ENCODE peak calls at places on chromosomes 7 and 10, in ten cellular contexts. One of them, this sample, is unnamed. For H3K36me3 and H4K20me1, the result is how much of the 10 kb centered on the place peaks cover.

GRCh38 chr7:110604885-110605284 is 486.0 kb upstream of the LRRN3 start:
- DNase-seq in hepatocyte: no peak
- DNase-seq in H1: no peak
- DNase-seq in PC-9: no peak
- DNase-seq in GM23248: no peak
- DNase-seq in neural progenitor cell: no peak
- DNase-seq in astrocyte: no peak
- DNase-seq in IMR-90: no peak
- DNase-seq in fibroblast of lung: no peak
- DNase-seq in PC-3: no peak
- DNase-seq in this sample: no peak

GRCh38 chr10:3648179-3648975 is 136.6 kb downstream of the KLF6 start:
- DNase-seq in hepatocyte: no peak
- DNase-seq in H1: no peak
- DNase-seq in PC-9: no peak
- DNase-seq in GM23248: no peak
- DNase-seq in neural progenitor cell: no peak
- DNase-seq in astrocyte: no peak
- DNase-seq in IMR-90: no peak
- DNase-seq in fibroblast of lung: no peak
- DNase-seq in PC-3: no peak
- DNase-seq in this sample: no peak

GRCh38 chr7:32952876-32953275 is 4.4 kb upstream of the FKBP9 start:
- DNase-seq in hepatocyte: no peak
- DNase-seq in H1: no peak
- DNase-seq in PC-9: no peak
- DNase-seq in GM23248: no peak
- DNase-seq in neural progenitor cell: no peak
- DNase-seq in astrocyte: no peak
- DNase-seq in IMR-90: no peak
- DNase-seq in fibroblast of lung: no peak
- DNase-seq in PC-3: no peak
- DNase-seq in this sample: no peak

GRCh38 chr10:14859775-14860174 is 18.9 kb upstream of the SUV39H2 start:
- DNase-seq in hepatocyte: no peak
- DNase-seq in H1: no peak
- DNase-seq in PC-9: no peak
- DNase-seq in GM23248: peak
- DNase-seq in neural progenitor cell: no peak
- DNase-seq in astrocyte: no peak
- DNase-seq in IMR-90: no peak
- DNase-seq in fibroblast of lung: no peak
- DNase-seq in PC-3: no peak
- DNase-seq in this sample: no peak

GRCh38 chr7:127476618-127477017 is 84.1 kb upstream of the ZNF800 start:
- DNase-seq in hepatocyte: no peak
- DNase-seq in H1: no peak
- DNase-seq in PC-9: no peak
- DNase-seq in GM23248: no peak
- DNase-seq in neural progenitor cell: no peak
- DNase-seq in astrocyte: no peak
- DNase-seq in IMR-90: no peak
- DNase-seq in fibroblast of lung: no peak
- DNase-seq in PC-3: no peak
- DNase-seq in this sample: no peak

GRCh38 chr10:108791794-108792474 is 1131.4 kb downstream of the XPNPEP1 start:
- DNase-seq in hepatocyte: no peak
- DNase-seq in H1: no peak
- DNase-seq in PC-9: no peak
- DNase-seq in GM23248: peak
- DNase-seq in neural progenitor cell: no peak
- DNase-seq in astrocyte: peak
- DNase-seq in IMR-90: peak
- DNase-seq in fibroblast of lung: peak
- DNase-seq in PC-3: peak
- DNase-seq in this sample: no peak

GRCh38 chr7:25171071-25171470 is 46.0 kb upstream of the CYCS start:
- DNase-seq in hepatocyte: no peak
- DNase-seq in H1: no peak
- DNase-seq in PC-9: no peak
- DNase-seq in GM23248: no peak
- DNase-seq in neural progenitor cell: no peak
- DNase-seq in astrocyte: no peak
- DNase-seq in IMR-90: no peak
- DNase-seq in fibroblast of lung: no peak
- DNase-seq in PC-3: no peak
- DNase-seq in this sample: no peak

GRCh38 chr10:124658591-124659240 is 85.5 kb downstream of the FAM53B start:
- DNase-seq in hepatocyte: no peak
- DNase-seq in H1: no peak
- DNase-seq in PC-9: no peak
- DNase-seq in GM23248: no peak
- DNase-seq in neural progenitor cell: no peak
- DNase-seq in astrocyte: no peak
- DNase-seq in IMR-90: no peak
- DNase-seq in fibroblast of lung: no peak
- DNase-seq in PC-3: no peak
- DNase-seq in this sample: no peak

GRCh38 chr10:60521974-60522405 is 132.3 kb upstream of the ANK3 start:
- DNase-seq in hepatocyte: peak
- DNase-seq in H1: no peak
- DNase-seq in PC-9: peak
- DNase-seq in GM23248: peak
- DNase-seq in neural progenitor cell: peak
- DNase-seq in astrocyte: peak
- DNase-seq in IMR-90: peak
- DNase-seq in fibroblast of lung: peak
- DNase-seq in PC-3: peak
- DNase-seq in this sample: peak

GRCh38 chr10:51343391-51343790 is 269.1 kb downstream of the PRKG1 start:
- DNase-seq in hepatocyte: no peak
- DNase-seq in H1: no peak
- DNase-seq in PC-9: no peak
- DNase-seq in GM23248: no peak
- DNase-seq in neural progenitor cell: no peak
- DNase-seq in astrocyte: no peak
- DNase-seq in IMR-90: no peak
- DNase-seq in fibroblast of lung: no peak
- DNase-seq in PC-3: no peak
- DNase-seq in this sample: no peak

GRCh38 chr7:92448185-92448747 is 984 bp downstream of the GATAD1 start:
- DNase-seq in hepatocyte: peak
- DNase-seq in H1: no peak
- DNase-seq in PC-9: peak
- DNase-seq in GM23248: peak
- DNase-seq in neural progenitor cell: peak
- DNase-seq in astrocyte: peak
- DNase-seq in IMR-90: peak
- DNase-seq in fibroblast of lung: peak
- DNase-seq in PC-3: peak
- DNase-seq in this sample: peak

GRCh38 chr7:823639-824038 is 8.6 kb upstream of the SUN1 start:
- DNase-seq in hepatocyte: no peak
- DNase-seq in H1: no peak
- DNase-seq in PC-9: no peak
- DNase-seq in GM23248: no peak
- DNase-seq in neural progenitor cell: no peak
- DNase-seq in astrocyte: no peak
- DNase-seq in IMR-90: no peak
- DNase-seq in fibroblast of lung: no peak
- DNase-seq in PC-3: no peak
- DNase-seq in this sample: no peak

GRCh38 chr7:129752760-129753159 is 141.2 kb downstream of the NRF1 start:
- DNase-seq in hepatocyte: no peak
- DNase-seq in H1: no peak
- DNase-seq in PC-9: no peak
- DNase-seq in GM23248: no peak
- DNase-seq in neural progenitor cell: no peak
- DNase-seq in astrocyte: no peak
- DNase-seq in IMR-90: no peak
- DNase-seq in fibroblast of lung: no peak
- DNase-seq in PC-3: no peak
- DNase-seq in this sample: no peak
- H3K36me3 ChIP-seq in hepatocyte: under half
- H3K36me3 ChIP-seq in H1: under half
- H3K36me3 ChIP-seq in PC-9: under half
- H3K36me3 ChIP-seq in GM23248: under half
- H3K36me3 ChIP-seq in neural progenitor cell: under half
- H3K36me3 ChIP-seq in astrocyte: under half
- H3K36me3 ChIP-seq in IMR-90: under half
- H3K36me3 ChIP-seq in fibroblast of lung: under half
- H3K36me3 ChIP-seq in PC-3: under half
- H3K36me3 ChIP-seq in this sample: under half

GRCh38 chr7:7613210-7613609 is 27.3 kb upstream of the UMAD1 start:
- DNase-seq in hepatocyte: no peak
- DNase-seq in H1: no peak
- DNase-seq in PC-9: no peak
- DNase-seq in GM23248: no peak
- DNase-seq in neural progenitor cell: no peak
- DNase-seq in astrocyte: no peak
- DNase-seq in IMR-90: no peak
- DNase-seq in fibroblast of lung: no peak
- DNase-seq in PC-3: no peak
- DNase-seq in this sample: no peak
- H4K20me1 ChIP-seq in hepatocyte: under half
- H4K20me1 ChIP-seq in H1: under half
- H4K20me1 ChIP-seq in PC-9: under half
- H4K20me1 ChIP-seq in GM23248: under half
- H4K20me1 ChIP-seq in neural progenitor cell: under half
- H4K20me1 ChIP-seq in astrocyte: under half
- H4K20me1 ChIP-seq in IMR-90: under half
- H4K20me1 ChIP-seq in fibroblast of lung: under half
- H4K20me1 ChIP-seq in PC-3: under half
- H4K20me1 ChIP-seq in this sample: under half

DNA sequence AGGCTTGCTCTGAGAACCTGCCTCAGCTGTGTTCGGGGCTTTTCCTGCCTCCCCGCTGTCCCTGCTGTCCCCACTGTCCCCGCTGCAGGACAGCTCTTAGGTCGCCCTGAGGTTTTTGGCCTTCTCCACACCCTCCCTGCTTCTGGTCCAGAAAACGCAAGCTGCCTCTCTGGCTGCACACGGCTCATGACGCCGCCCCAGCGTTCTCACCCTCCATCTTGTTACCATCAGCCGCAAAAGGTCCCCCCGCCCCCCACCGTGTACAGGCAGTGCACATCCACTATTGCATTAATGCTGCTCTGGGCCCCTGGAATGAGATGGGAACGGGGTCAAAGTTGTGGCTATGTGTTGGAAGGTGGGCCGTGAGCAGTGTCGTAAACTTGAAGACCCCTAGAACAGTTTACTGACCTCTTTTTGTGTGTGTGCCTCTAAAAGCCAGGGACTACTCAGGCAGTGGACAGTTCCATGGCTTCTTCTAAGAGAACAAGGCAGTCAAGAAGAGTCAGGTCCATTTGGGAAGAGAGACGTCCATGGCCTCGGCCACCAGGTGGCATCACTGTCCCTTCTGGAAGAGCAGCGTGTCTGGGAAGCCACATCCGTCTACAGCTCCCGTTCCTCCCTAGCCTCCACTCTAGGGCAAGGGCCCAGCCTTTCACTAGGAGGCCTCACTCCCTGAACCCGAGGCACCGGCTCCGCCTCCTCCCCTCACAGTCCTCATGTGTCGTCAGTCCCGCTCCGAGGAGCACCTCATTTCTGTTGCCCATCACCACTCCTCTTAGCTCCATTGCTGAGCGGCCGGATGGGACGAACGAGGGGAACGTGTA is 38.5 kb upstream of the MKRN1 start:
- DNase-seq in hepatocyte: peak
- DNase-seq in H1: peak
- DNase-seq in PC-9: peak
- DNase-seq in GM23248: peak
- DNase-seq in neural progenitor cell: peak
- DNase-seq in astrocyte: peak
- DNase-seq in IMR-90: peak
- DNase-seq in fibroblast of lung: peak
- DNase-seq in PC-3: peak
- DNase-seq in this sample: peak
- H2AFZ ChIP-seq in hepatocyte: no peak
- H2AFZ ChIP-seq in H1: peak
- H2AFZ ChIP-seq in PC-9: peak
- H2AFZ ChIP-seq in GM23248: peak
- H2AFZ ChIP-seq in neural progenitor cell: no peak
- H2AFZ ChIP-seq in astrocyte: peak
- H2AFZ ChIP-seq in IMR-90: peak
- H2AFZ ChIP-seq in fibroblast of lung: peak
- H2AFZ ChIP-seq in PC-3: peak
- H2AFZ ChIP-seq in this sample: peak

GRCh38 chr7:30433506-30433905 is 45.1 kb downstream of the NOD1 start:
- DNase-seq in hepatocyte: no peak
- DNase-seq in H1: no peak
- DNase-seq in PC-9: no peak
- DNase-seq in GM23248: no peak
- DNase-seq in neural progenitor cell: no peak
- DNase-seq in astrocyte: no peak
- DNase-seq in IMR-90: no peak
- DNase-seq in fibroblast of lung: no peak
- DNase-seq in PC-3: no peak
- DNase-seq in this sample: no peak

GRCh38 chr7:30430777-30431176 is 47.8 kb downstream of the NOD1 start:
- DNase-seq in hepatocyte: no peak
- DNase-seq in H1: no peak
- DNase-seq in PC-9: no peak
- DNase-seq in GM23248: no peak
- DNase-seq in neural progenitor cell: no peak
- DNase-seq in astrocyte: no peak
- DNase-seq in IMR-90: no peak
- DNase-seq in fibroblast of lung: no peak
- DNase-seq in PC-3: no peak
- DNase-seq in this sample: no peak

GRCh38 chr7:30434140-30434799 is 44.3 kb downstream of the NOD1 start:
- DNase-seq in hepatocyte: no peak
- DNase-seq in H1: no peak
- DNase-seq in PC-9: no peak
- DNase-seq in GM23248: no peak
- DNase-seq in neural progenitor cell: no peak
- DNase-seq in astrocyte: no peak
- DNase-seq in IMR-90: no peak
- DNase-seq in fibroblast of lung: no peak
- DNase-seq in PC-3: no peak
- DNase-seq in this sample: no peak

GRCh38 chr7:30430300-30430699 is 48.3 kb downstream of the NOD1 start:
- DNase-seq in hepatocyte: no peak
- DNase-seq in H1: no peak
- DNase-seq in PC-9: peak
- DNase-seq in GM23248: no peak
- DNase-seq in neural progenitor cell: no peak
- DNase-seq in astrocyte: no peak
- DNase-seq in IMR-90: no peak
- DNase-seq in fibroblast of lung: no peak
- DNase-seq in PC-3: no peak
- DNase-seq in this sample: no peak

DNA sequence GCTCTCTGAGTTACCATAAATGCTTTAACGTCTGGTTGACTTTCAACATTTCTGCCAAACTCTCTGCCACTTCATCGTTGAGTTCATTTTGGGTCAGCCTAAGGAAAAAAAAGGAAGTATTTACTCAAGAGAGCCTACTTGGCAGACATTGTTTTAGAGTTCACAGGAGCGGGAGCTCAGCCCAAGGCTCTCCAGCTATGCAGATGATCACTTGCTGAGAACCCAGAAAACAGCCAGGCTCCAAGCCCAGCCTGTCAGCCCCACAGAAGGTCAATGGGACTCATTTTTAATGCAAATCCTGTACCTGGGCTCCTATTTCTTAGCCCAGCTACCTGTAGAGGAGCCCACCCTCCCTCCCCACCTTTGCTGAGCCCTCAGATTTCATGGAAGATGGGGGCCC is 45.5 kb downstream of the NOD1 start:
- DNase-seq in hepatocyte: peak
- DNase-seq in H1: no peak
- DNase-seq in PC-9: no peak
- DNase-seq in GM23248: peak
- DNase-seq in neural progenitor cell: peak
- DNase-seq in astrocyte: peak
- DNase-seq in IMR-90: peak
- DNase-seq in fibroblast of lung: peak
- DNase-seq in PC-3: no peak
- DNase-seq in this sample: no peak
- H3K36me3 ChIP-seq in hepatocyte: under half
- H3K36me3 ChIP-seq in H1: under half
- H3K36me3 ChIP-seq in PC-9: under half
- H3K36me3 ChIP-seq in GM23248: under half
- H3K36me3 ChIP-seq in neural progenitor cell: under half
- H3K36me3 ChIP-seq in astrocyte: under half
- H3K36me3 ChIP-seq in IMR-90: under half
- H3K36me3 ChIP-seq in fibroblast of lung: under half
- H3K36me3 ChIP-seq in PC-3: under half
- H3K36me3 ChIP-seq in this sample: under half